ENCODE peak calls at places on chromosomes 7 and 10, in seven cellular contexts. B, N, D, Y, M, S and F are unnamed samples.

GRCh38 chr7:4134204-4134603 is 547.9 kb upstream of the FOXK1 start:
- DNase-seq in B (no peak), N (no peak), D (no peak), Y (no peak), M (no peak), S (no peak), F (no peak)

GRCh38 chr10:88270871-88271713 is 312.0 kb downstream of the RNLS start:
- DNase-seq in B (no peak), N (peak; percentile 15), D (peak; percentile 71), Y (no peak), M (no peak), S (no peak), F (peak; percentile 32)

GRCh38 chr10:4984971-4985594 is 18.6 kb downstream of the AKR1C2 start:
- DNase-seq in B (no peak), N (no peak), D (peak; percentile 2), Y (no peak), M (peak; percentile 95), S (no peak), F (no peak)

GRCh38 chr7:81210092-81211064 is 291.5 kb upstream of the SEMA3C start:
- DNase-seq in B (no peak), N (no peak), D (peak; percentile 50), Y (no peak), M (no peak), S (no peak), F (no peak)

GRCh38 chr7:112882506-112882905 is 92.3 kb upstream of the TMEM168 start:
- DNase-seq in B (no peak), N (no peak), D (no peak), Y (no peak), M (no peak), S (no peak), F (peak; percentile 21)

GRCh38 chr10:30811665-30812017 is 182.1 kb upstream of the LYZL2 start:
- DNase-seq in B (peak; percentile 26), N (no peak), D (no peak), Y (no peak), M (no peak), S (no peak), F (no peak)

GRCh38 chr10:92052741-92053140 is 129.2 kb downstream of the BTAF1 start:
- DNase-seq in B (no peak), N (no peak), D (no peak), Y (no peak), M (no peak), S (no peak), F (no peak)

GRCh38 chr7:54986716-54987115 is 32.1 kb upstream of the EGFR start:
- DNase-seq in B (no peak), N (no peak), D (no peak), Y (no peak), M (no peak), S (no peak), F (no peak)

GRCh38 chr7:116097365-116098009 is 66.9 kb upstream of the TFEC start:
- DNase-seq in B (no peak), N (no peak), D (peak; percentile 58), Y (peak; percentile 75), M (peak; percentile 77), S (peak; percentile 89), F (peak; percentile 74)

GRCh38 chr7:113408999-113409398 is 290.6 kb upstream of the SMIM30 start:
- DNase-seq in B (no peak), N (no peak), D (no peak), Y (no peak), M (no peak), S (no peak), F (no peak)

GRCh38 chr7:20561908-20562307 is 53.6 kb upstream of the ABCB5 start:
- DNase-seq in B (no peak), N (no peak), D (no peak), Y (no peak), M (no peak), S (no peak), F (no peak)

GRCh38 chr10:113000876-113001598 is 51.0 kb downstream of the TCF7L2 start:
- DNase-seq in B (peak; percentile 62), N (peak; percentile 26), D (no peak), Y (no peak), M (no peak), S (no peak), F (no peak)
- TF ChIP-seq CTCF in B (peak; percentile 46), N (no peak), D (no peak), Y (no peak), M (no peak), S (no peak), F (no peak)

DNA sequence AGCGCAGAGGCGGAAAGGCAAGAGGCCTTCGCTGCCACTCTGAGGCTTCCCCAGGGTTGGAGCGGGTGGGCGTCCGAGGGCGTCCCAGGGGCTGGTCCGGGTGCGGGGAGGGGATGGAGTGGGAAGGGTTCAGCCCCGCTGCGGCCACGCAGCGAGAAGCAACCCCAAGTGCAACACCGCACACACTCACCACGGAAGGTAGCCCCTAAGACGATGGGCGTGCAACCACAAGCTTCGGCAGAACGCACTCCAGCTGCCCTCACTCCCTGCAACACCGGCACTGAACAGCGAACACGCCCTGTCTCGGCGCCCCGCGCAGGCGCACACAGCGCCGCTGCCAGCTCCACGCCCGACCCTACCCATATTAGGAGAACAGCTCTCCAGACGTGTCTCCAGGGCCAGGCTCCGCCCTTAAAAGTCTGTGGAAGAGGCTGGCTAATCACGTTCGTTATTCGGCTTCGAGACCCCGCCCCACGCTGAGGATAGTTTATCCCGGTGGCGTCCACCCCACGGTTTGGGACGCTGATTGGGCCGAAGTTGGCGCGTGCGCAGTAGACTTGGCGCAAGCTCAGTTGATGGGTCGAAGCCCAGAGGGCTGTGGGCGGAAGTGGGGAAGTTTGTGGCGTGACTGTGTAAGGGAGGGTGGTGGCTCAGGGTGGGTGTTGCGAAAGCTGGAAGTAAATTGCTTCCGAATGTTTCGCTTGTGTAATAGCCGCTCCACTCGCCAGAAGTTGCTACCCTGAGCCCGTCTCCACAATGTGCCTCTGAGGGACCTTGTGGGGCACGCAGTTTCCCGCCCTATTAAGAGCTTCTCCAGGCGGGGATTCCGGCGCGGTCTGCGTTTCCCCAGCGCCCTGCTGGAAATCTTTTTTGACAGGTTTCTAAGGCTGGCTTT is at the start of gene RSU1:
- DNase-seq in B (peak; percentile 100), N (peak; percentile 100), D (peak; percentile 100), Y (peak; percentile 98), M (peak; percentile 99), S (peak; percentile 100), F (peak; percentile 97)
- TF ChIP-seq POLR2A in B (peak; percentile 69), N (peak; percentile 89), D (peak; percentile 67), Y (no peak), M (peak; percentile 98), S (peak; percentile 49), F (peak; percentile 67)

DNA sequence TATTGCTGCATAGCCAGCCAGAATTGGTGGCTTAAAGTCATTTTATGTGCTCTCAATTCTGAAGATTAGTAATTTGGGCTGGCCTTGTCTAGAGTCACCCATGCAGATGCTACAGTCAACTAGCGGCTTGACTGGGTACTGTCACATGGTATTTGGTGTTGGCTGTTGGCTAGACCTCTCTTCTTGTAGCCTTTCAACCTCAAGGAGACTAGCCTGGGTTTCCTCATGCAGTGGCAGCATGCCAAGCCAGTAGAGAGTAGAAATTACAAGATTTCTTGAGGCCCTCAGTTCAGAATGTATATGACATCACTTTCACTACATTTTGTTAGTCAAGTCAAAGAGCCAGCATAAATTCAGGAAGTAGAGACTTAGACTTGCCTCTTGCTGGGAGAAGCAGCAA is 3.7 kb upstream of the ZNF800 start:
- DNase-seq in B (no peak), N (no peak), D (no peak), Y (no peak), M (peak; percentile 47), S (no peak), F (peak; percentile 53)
- TF ChIP-seq CTCF in B (no peak), N (no peak), D (no peak), Y (no peak), M (no peak), S (no peak), F (no peak)

GRCh38 chr10:90652519-90652918 is 205.3 kb downstream of the HTR7 start:
- DNase-seq in B (no peak), N (no peak), D (peak; percentile 20), Y (peak; percentile 34), M (peak; percentile 17), S (peak; percentile 10), F (peak; percentile 9)
- TF ChIP-seq POLR2A in B (no peak), N (no peak), D (no peak), Y (no peak), M (no peak), S (no peak), F (no peak)

DNA sequence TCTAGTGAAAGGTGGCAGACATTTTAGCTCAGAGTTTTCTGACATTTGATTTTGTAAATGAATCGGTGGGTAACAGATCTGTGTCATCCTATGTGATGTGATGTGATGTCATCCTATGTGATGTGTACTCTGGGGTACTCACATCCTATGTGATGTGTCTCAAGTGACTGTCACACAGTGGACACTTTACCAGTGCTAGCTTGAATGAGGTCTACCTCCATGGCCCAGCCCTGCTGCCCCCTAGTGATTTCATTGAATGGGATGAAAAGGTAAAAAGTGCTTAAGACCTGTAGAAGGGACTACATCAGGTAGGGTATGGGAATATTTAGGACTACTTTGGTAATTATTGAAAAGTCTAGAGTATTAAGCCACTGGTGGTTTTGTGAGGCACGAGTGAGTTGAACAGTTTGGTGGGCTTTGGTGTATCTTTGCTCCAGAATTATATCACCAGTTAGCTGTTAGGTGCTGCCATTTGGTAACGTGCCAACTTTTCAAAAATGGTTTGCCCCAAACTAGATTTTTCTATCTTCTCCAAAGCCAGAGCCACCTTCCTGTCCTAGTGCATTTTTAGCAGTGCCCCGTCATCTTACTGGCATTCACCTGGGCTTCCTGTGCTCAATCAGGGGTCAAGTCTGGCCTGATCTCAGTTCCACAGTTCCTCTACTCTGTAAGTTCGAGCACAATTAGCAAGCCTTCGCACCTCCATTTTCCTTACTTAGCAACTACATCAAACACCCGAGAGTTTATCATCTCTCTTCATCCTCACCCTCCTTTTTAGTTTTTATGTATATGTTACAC is 9.7 kb downstream of the EIF4H start:
- DNase-seq in B (no peak), N (no peak), D (no peak), Y (no peak), M (peak; percentile 55), S (peak; percentile 36), F (peak; percentile 54)
- TF ChIP-seq CTCF in B (no peak), N (no peak), D (peak; percentile 16), Y (peak; percentile 71), M (peak; percentile 52), S (peak; percentile 24), F (peak; percentile 65)

GRCh38 chr10:14254368-14254767 is 76.4 kb downstream of the FRMD4A start:
- DNase-seq in B (no peak), N (no peak), D (no peak), Y (no peak), M (no peak), S (no peak), F (no peak)

GRCh38 chr10:14261341-14261740 is 69.4 kb downstream of the FRMD4A start:
- DNase-seq in B (no peak), N (no peak), D (no peak), Y (no peak), M (no peak), S (no peak), F (no peak)

GRCh38 chr10:14263041-14263440 is 67.7 kb downstream of the FRMD4A start:
- DNase-seq in B (no peak), N (no peak), D (no peak), Y (no peak), M (no peak), S (no peak), F (no peak)

GRCh38 chr10:14265709-14266108 is 65.0 kb downstream of the FRMD4A start:
- DNase-seq in B (no peak), N (no peak), D (no peak), Y (no peak), M (no peak), S (no peak), F (no peak)

GRCh38 chr10:14259696-14260595 is 70.8 kb downstream of the FRMD4A start:
- DNase-seq in B (peak; percentile 15), N (peak; percentile 86), D (peak; percentile 60), Y (no peak), M (no peak), S (no peak), F (no peak)
- TF ChIP-seq POLR2A in B (no peak), N (no peak), D (no peak), Y (no peak), M (no peak), S (no peak), F (no peak)